ENCODE peak calls at places on chromosomes 12 and 14, in four cellular contexts. One of them, this sample, is unnamed.

GRCh38 chr12:129887047-129887568 is 16.7 kb downstream of the TMEM132D start:
- DNase-seq in lower lobe of right lung: peak
- DNase-seq in foreskin fibroblast: no peak
- DNase-seq in testis: no peak
- DNase-seq in this sample: no peak

GRCh38 chr14:51424569-51425251 is 184.7 kb downstream of the TMX1 start:
- DNase-seq in lower lobe of right lung: no peak
- DNase-seq in foreskin fibroblast: peak
- DNase-seq in testis: peak
- DNase-seq in this sample: no peak

GRCh38 chr12:53062977-53063707 is 13.3 kb downstream of the TNS2 start:
- DNase-seq in lower lobe of right lung: no peak
- DNase-seq in foreskin fibroblast: peak
- DNase-seq in testis: peak
- DNase-seq in this sample: no peak

GRCh38 chr12:77442633-77443032 is 377.3 kb upstream of the E2F7 start:
- DNase-seq in lower lobe of right lung: no peak
- DNase-seq in foreskin fibroblast: peak
- DNase-seq in testis: no peak
- DNase-seq in this sample: no peak

GRCh38 chr12:53453953-53454640 is 2.2 kb downstream of the PCBP2 start:
- DNase-seq in lower lobe of right lung: no peak
- DNase-seq in foreskin fibroblast: no peak
- DNase-seq in testis: no peak
- DNase-seq in this sample: no peak

GRCh38 chr14:72603639-72604038 is 290.3 kb downstream of the DPF3 start:
- DNase-seq in lower lobe of right lung: no peak
- DNase-seq in foreskin fibroblast: no peak
- DNase-seq in testis: no peak
- DNase-seq in this sample: no peak

GRCh38 chr12:89695100-89695499 is 13.5 kb downstream of the ATP2B1 start:
- DNase-seq in lower lobe of right lung: no peak
- DNase-seq in foreskin fibroblast: peak
- DNase-seq in testis: no peak
- DNase-seq in this sample: no peak

GRCh38 chr12:56723889-56724659 is 1.0 kb downstream of the NACA start:
- DNase-seq in lower lobe of right lung: no peak
- DNase-seq in foreskin fibroblast: peak
- DNase-seq in testis: peak
- DNase-seq in this sample: peak

GRCh38 chr14:42047421-42048045 is 440.9 kb downstream of the LRFN5 start:
- DNase-seq in lower lobe of right lung: no peak
- DNase-seq in foreskin fibroblast: peak
- DNase-seq in testis: no peak
- DNase-seq in this sample: no peak

GRCh38 chr14:21326972-21327371 is 47.1 kb downstream of the RPGRIP1 start:
- DNase-seq in lower lobe of right lung: no peak
- DNase-seq in foreskin fibroblast: peak
- DNase-seq in testis: no peak
- DNase-seq in this sample: no peak

GRCh38 chr12:71556881-71557280 is 106.8 kb downstream of the ZFC3H1 start:
- DNase-seq in lower lobe of right lung: no peak
- DNase-seq in foreskin fibroblast: peak
- DNase-seq in testis: no peak
- DNase-seq in this sample: no peak

GRCh38 chr12:34403706-34404376 is 381.5 kb downstream of the ALG10 start:
- DNase-seq in lower lobe of right lung: peak
- DNase-seq in foreskin fibroblast: no peak
- DNase-seq in testis: peak
- DNase-seq in this sample: peak

GRCh38 chr12:97308576-97309198 is 153.9 kb upstream of the RMST start:
- DNase-seq in lower lobe of right lung: no peak
- DNase-seq in foreskin fibroblast: peak
- DNase-seq in testis: no peak
- DNase-seq in this sample: no peak

GRCh38 chr14:67728258-67728657 is 26.6 kb downstream of the RDH12 start:
- DNase-seq in lower lobe of right lung: no peak
- DNase-seq in foreskin fibroblast: no peak
- DNase-seq in testis: no peak
- DNase-seq in this sample: no peak

GRCh38 chr14:64563696-64564095 is 13.9 kb downstream of the PPP1R36 start:
- DNase-seq in lower lobe of right lung: no peak
- DNase-seq in foreskin fibroblast: no peak
- DNase-seq in testis: no peak
- DNase-seq in this sample: no peak

GRCh38 chr14:56273151-56273550 is 154.9 kb downstream of the PELI2 start:
- DNase-seq in lower lobe of right lung: no peak
- DNase-seq in foreskin fibroblast: peak
- DNase-seq in testis: no peak
- DNase-seq in this sample: no peak

GRCh38 chr14:64970776-64971451 is 1.2 kb downstream of the RAB15 start:
- DNase-seq in lower lobe of right lung: no peak
- DNase-seq in foreskin fibroblast: peak
- DNase-seq in testis: no peak
- DNase-seq in this sample: no peak

GRCh38 chr12:3644103-3644502 is 108.8 kb downstream of the CRACR2A start:
- DNase-seq in lower lobe of right lung: no peak
- DNase-seq in foreskin fibroblast: no peak
- DNase-seq in testis: no peak
- DNase-seq in this sample: no peak

GRCh38 chr14:67426983-67427601 is 15.1 kb upstream of the PLEK2 start:
- DNase-seq in lower lobe of right lung: peak
- DNase-seq in foreskin fibroblast: peak
- DNase-seq in testis: peak
- DNase-seq in this sample: peak

GRCh38 chr12:9244894-9245293 is 36.7 kb upstream of the PZP start:
- DNase-seq in lower lobe of right lung: no peak
- DNase-seq in foreskin fibroblast: no peak
- DNase-seq in testis: peak
- DNase-seq in this sample: peak

GRCh38 chr14:44803239-44803905 is 158.4 kb downstream of the KLHL28 start:
- DNase-seq in lower lobe of right lung: no peak
- DNase-seq in foreskin fibroblast: peak
- DNase-seq in testis: no peak
- DNase-seq in this sample: peak

GRCh38 chr14:91835197-91835919 is 32.0 kb downstream of the TC2N start:
- DNase-seq in lower lobe of right lung: no peak
- DNase-seq in foreskin fibroblast: no peak
- DNase-seq in testis: no peak
- DNase-seq in this sample: peak

GRCh38 chr14:93044601-93045000 is 71.1 kb downstream of the ITPK1 start:
- DNase-seq in lower lobe of right lung: peak
- DNase-seq in foreskin fibroblast: no peak
- DNase-seq in testis: no peak
- DNase-seq in this sample: no peak

GRCh38 chr14:76834296-76834695 is 8.1 kb downstream of the LRRC74A start:
- DNase-seq in lower lobe of right lung: no peak
- DNase-seq in foreskin fibroblast: no peak
- DNase-seq in testis: no peak
- DNase-seq in this sample: no peak

GRCh38 chr12:10409387-10409786 is at the start of gene KLRC4:
- DNase-seq in lower lobe of right lung: no peak
- DNase-seq in foreskin fibroblast: peak
- DNase-seq in testis: no peak
- DNase-seq in this sample: no peak

GRCh38 chr12:62917939-62918338 is 17.0 kb downstream of the PPM1H start:
- DNase-seq in lower lobe of right lung: no peak
- DNase-seq in foreskin fibroblast: peak
- DNase-seq in testis: no peak
- DNase-seq in this sample: no peak

GRCh38 chr14:93302688-93303581 is 29.9 kb downstream of the BTBD7 start:
- DNase-seq in lower lobe of right lung: no peak
- DNase-seq in foreskin fibroblast: no peak
- DNase-seq in testis: no peak
- DNase-seq in this sample: no peak

GRCh38 chr12:94704452-94704871 is 54.1 kb upstream of the TMCC3 start:
- DNase-seq in lower lobe of right lung: no peak
- DNase-seq in foreskin fibroblast: peak
- DNase-seq in testis: no peak
- DNase-seq in this sample: no peak

GRCh38 chr14:51157012-51157411 is 62.1 kb upstream of the TRIM9 start:
- DNase-seq in lower lobe of right lung: no peak
- DNase-seq in foreskin fibroblast: peak
- DNase-seq in testis: no peak
- DNase-seq in this sample: peak

GRCh38 chr12:79206871-79207270 is 342.3 kb downstream of the SYT1 start:
- DNase-seq in lower lobe of right lung: no peak
- DNase-seq in foreskin fibroblast: no peak
- DNase-seq in testis: no peak
- DNase-seq in this sample: no peak

DNA sequence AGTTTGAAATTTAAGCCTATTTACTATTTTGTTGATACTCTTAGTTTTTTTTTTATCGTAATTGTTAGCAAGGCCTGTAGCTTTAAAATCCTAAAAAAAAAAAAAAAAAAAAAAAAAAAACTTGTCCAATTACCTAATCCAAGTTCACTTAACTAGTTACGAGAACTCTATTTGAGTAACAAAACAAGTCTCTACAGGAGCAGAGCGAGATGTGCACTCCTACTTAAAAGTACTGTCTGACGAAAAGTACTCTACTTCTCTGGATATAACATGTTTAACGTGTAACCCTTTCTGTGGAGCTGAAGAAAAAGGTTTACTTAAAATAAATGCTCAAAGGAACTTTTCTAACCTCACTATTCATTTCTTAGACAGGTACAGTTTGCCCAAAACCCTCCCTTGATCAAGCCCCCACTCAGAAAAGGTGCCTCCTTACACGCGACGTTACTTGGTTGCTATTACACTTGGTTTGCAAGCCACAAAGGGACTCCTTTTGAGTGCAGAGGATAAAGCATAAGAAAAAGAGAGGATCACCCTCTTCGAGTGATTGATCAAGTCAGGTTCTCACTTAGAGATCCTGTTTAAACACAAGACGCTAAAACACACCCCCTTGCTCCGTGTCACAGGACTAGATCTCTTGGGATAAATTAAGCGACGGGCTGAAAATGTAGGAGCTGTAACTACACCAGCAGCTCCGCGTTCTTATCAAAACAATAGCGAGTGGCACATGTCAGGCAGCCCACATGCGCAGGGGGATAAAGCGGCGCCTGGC is 2.2 kb downstream of the BAZ1A start:
- DNase-seq in lower lobe of right lung: no peak
- DNase-seq in foreskin fibroblast: peak
- DNase-seq in testis: peak
- DNase-seq in this sample: peak
- TF ChIP-seq CTCF in lower lobe of right lung: no peak
- TF ChIP-seq CTCF in foreskin fibroblast: no peak
- TF ChIP-seq CTCF in testis: no peak
- TF ChIP-seq CTCF in this sample: no peak

DNA sequence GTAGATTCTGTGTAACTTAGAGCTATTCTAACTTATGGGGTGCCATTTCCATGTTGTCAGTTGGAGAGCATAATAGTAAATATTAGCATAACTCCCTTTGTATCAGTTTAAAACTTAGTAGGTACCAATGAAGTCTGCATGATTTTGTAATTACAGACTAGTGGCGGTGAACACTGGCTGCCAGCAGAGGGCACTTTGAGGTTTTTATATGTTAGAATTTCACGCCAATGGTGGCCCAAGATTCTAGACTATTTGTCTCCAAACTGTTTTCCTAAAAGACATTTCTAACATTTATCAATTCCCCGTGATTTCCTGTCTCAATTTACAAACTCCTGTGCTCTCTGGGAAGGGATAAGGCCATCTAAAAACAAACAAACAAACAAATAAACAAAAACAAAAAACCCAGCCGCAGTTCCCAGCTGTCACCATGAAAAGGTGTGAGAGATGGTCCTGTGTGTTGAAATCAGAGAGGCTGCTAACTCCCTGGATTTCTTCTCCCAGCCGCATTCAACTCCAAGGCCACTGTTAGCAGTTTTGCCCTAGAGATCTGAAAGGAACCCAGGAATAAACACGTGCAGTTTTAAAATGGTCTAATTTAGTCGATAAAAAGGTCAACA is 57.6 kb downstream of the BRMS1L start:
- DNase-seq in lower lobe of right lung: no peak
- DNase-seq in foreskin fibroblast: peak
- DNase-seq in testis: peak
- DNase-seq in this sample: peak
- TF ChIP-seq CTCF in lower lobe of right lung: peak
- TF ChIP-seq CTCF in foreskin fibroblast: peak
- TF ChIP-seq CTCF in testis: peak
- TF ChIP-seq CTCF in this sample: peak

DNA sequence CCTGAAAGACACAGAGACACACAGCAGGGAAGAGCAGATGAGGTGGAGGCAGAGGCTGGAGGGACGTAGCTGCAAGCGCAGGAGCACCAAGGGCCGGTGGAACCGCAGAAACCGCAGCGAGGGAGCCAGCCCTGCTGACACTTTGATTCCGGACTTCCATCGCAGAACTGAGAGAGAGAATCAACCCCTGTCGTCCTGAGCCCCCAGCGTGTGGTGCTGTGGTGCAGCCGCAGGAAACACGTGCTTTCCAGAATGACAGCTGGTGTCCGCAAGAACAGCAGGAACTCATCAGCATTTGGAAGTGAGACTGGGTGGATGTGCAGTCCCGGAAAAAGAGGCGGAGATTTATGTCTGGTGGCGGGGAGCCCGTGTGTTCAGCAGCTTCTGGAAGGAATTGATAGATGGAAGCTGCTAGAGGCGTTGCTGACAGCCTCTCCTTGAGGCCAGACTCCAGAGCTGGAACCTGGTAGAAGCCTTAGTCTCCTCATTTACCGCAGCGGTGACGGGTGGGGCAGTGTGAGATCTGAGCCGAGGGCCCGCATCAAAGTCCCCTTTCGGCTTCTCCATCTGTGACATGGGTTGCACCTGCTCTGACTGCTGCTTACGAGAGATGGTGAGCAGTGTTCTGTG is 21.9 kb upstream of the KLC1 start:
- DNase-seq in lower lobe of right lung: peak
- DNase-seq in foreskin fibroblast: peak
- DNase-seq in testis: peak
- DNase-seq in this sample: peak
- TF ChIP-seq CTCF in lower lobe of right lung: peak
- TF ChIP-seq CTCF in foreskin fibroblast: peak
- TF ChIP-seq CTCF in testis: no peak
- TF ChIP-seq CTCF in this sample: peak

DNA sequence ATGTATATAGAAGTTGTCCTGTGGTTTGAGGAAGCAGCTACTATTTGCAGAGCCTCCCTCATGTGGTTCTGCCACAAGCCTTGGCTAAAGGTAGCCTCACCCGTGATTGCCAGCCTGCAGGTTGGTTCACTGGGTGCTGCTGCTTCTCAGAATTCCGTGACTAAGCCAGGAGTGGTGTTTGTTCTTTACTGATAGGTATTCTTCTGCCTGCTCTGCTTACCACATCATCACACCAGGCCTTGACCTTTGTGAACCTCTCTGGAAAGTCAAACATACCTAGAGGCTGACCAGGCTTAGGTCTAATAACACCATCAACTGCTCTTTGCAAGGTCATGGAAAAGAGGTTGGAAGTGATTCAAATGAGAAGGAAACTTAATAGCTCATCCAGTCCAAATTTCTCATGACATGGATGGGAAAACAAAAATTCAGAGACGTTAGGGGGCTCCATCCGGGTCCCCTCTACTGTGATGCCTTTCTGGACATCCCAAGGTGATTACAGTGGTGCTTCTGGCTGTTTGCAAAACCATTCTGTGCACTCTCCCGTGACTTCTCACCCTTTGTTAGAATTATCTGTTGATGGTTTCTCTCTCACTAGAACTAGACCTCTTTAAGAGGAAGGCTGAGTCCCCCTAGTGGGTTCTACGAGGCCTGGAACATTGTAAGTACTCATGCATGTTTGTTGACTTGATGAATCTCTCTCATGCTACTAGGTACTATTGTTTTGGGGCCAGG is 8.5 kb upstream of the SOCS2 start:
- DNase-seq in lower lobe of right lung: no peak
- DNase-seq in foreskin fibroblast: peak
- DNase-seq in testis: no peak
- DNase-seq in this sample: peak
- TF ChIP-seq CTCF in lower lobe of right lung: no peak
- TF ChIP-seq CTCF in foreskin fibroblast: peak
- TF ChIP-seq CTCF in testis: no peak
- TF ChIP-seq CTCF in this sample: peak